ENCODE peak calls at places on chromosomes 1 and 21, in eight cellular contexts. One of them, this sample, is unnamed.

GRCh38 chr1:225746361-225747179 is 31.1 kb upstream of the SRP9 start:
- DNase-seq in GM23338: peak; percentile 83
- DNase-seq in A549: peak; percentile 88
- DNase-seq in cardiac muscle cell: peak; percentile 92
- DNase-seq in heart left ventricle: peak; percentile 83
- DNase-seq in heart right ventricle: peak; percentile 79
- DNase-seq in lower leg skin: peak; percentile 50
- DNase-seq in body of pancreas: peak; percentile 88
- DNase-seq in this sample: peak; percentile 73

GRCh38 chr1:63651110-63651776 is 58.0 kb downstream of the PGM1 start:
- DNase-seq in A549: no peak
- DNase-seq in GM23338: no peak
- DNase-seq in heart left ventricle: no peak
- DNase-seq in body of pancreas: no peak
- DNase-seq in cardiac muscle cell: peak; percentile 70
- DNase-seq in heart right ventricle: no peak
- DNase-seq in lower leg skin: no peak
- DNase-seq in this sample: no peak

GRCh38 chr1:228862542-228863505 is 127.5 kb downstream of the RHOU start:
- DNase-seq in cardiac muscle cell: peak; percentile 49
- DNase-seq in GM23338: no peak
- DNase-seq in lower leg skin: no peak
- DNase-seq in heart left ventricle: no peak
- DNase-seq in body of pancreas: no peak
- DNase-seq in A549: no peak
- DNase-seq in heart right ventricle: no peak
- DNase-seq in this sample: no peak

GRCh38 chr1:7888248-7889010 is 35.6 kb upstream of the UTS2 start:
- DNase-seq in heart right ventricle: no peak
- DNase-seq in heart left ventricle: no peak
- DNase-seq in GM23338: no peak
- DNase-seq in lower leg skin: no peak
- DNase-seq in A549: no peak
- DNase-seq in cardiac muscle cell: peak; percentile 97
- DNase-seq in body of pancreas: no peak
- DNase-seq in this sample: peak; percentile 24

GRCh38 chr1:51998701-51999100 is 8.2 kb upstream of the RAB3B start:
- DNase-seq in cardiac muscle cell: no peak
- DNase-seq in lower leg skin: no peak
- DNase-seq in body of pancreas: no peak
- DNase-seq in heart left ventricle: no peak
- DNase-seq in heart right ventricle: no peak
- DNase-seq in GM23338: no peak
- DNase-seq in A549: no peak
- DNase-seq in this sample: no peak

GRCh38 chr1:209704584-209704983 is at the start of gene HSD11B1:
- DNase-seq in A549: no peak
- DNase-seq in cardiac muscle cell: peak; percentile 98
- DNase-seq in lower leg skin: peak; percentile 82
- DNase-seq in GM23338: no peak
- DNase-seq in heart left ventricle: peak; percentile 78
- DNase-seq in body of pancreas: peak; percentile 50
- DNase-seq in heart right ventricle: peak; percentile 66
- DNase-seq in this sample: peak; percentile 82

GRCh38 chr1:218254296-218254918 is 30.7 kb upstream of the RRP15 start:
- DNase-seq in cardiac muscle cell: no peak
- DNase-seq in heart left ventricle: no peak
- DNase-seq in A549: no peak
- DNase-seq in GM23338: peak; percentile 17
- DNase-seq in lower leg skin: no peak
- DNase-seq in body of pancreas: no peak
- DNase-seq in heart right ventricle: no peak
- DNase-seq in this sample: no peak

GRCh38 chr1:25912076-25912831 is 6.0 kb upstream of the STMN1 start:
- DNase-seq in body of pancreas: no peak
- DNase-seq in GM23338: no peak
- DNase-seq in cardiac muscle cell: peak; percentile 67
- DNase-seq in A549: no peak
- DNase-seq in lower leg skin: no peak
- DNase-seq in heart left ventricle: no peak
- DNase-seq in heart right ventricle: no peak
- DNase-seq in this sample: peak; percentile 82

GRCh38 chr1:183270541-183271141 is 84.6 kb downstream of the LAMC2 start:
- DNase-seq in lower leg skin: no peak
- DNase-seq in cardiac muscle cell: peak; percentile 86
- DNase-seq in body of pancreas: no peak
- DNase-seq in heart right ventricle: no peak
- DNase-seq in GM23338: no peak
- DNase-seq in A549: no peak
- DNase-seq in heart left ventricle: peak; percentile 80
- DNase-seq in this sample: peak; percentile 97

GRCh38 chr1:212669102-212669501 is 30.5 kb downstream of the BATF3 start:
- DNase-seq in lower leg skin: no peak
- DNase-seq in heart left ventricle: no peak
- DNase-seq in cardiac muscle cell: peak; percentile 33
- DNase-seq in body of pancreas: no peak
- DNase-seq in A549: peak; percentile 53
- DNase-seq in GM23338: peak; percentile 80
- DNase-seq in heart right ventricle: no peak
- DNase-seq in this sample: peak; percentile 51

GRCh38 chr1:29235955-29236742 is at the start of gene PTPRU:
- DNase-seq in A549: peak; percentile 49
- DNase-seq in lower leg skin: peak; percentile 41
- DNase-seq in heart left ventricle: peak; percentile 84
- DNase-seq in body of pancreas: peak; percentile 85
- DNase-seq in GM23338: peak; percentile 83
- DNase-seq in heart right ventricle: peak; percentile 72
- DNase-seq in cardiac muscle cell: peak; percentile 80
- DNase-seq in this sample: peak; percentile 62

GRCh38 chr1:180581635-180582039 is 22.9 kb downstream of the OVAAL start:
- DNase-seq in cardiac muscle cell: peak; percentile 28
- DNase-seq in lower leg skin: no peak
- DNase-seq in heart right ventricle: no peak
- DNase-seq in body of pancreas: no peak
- DNase-seq in GM23338: no peak
- DNase-seq in A549: no peak
- DNase-seq in heart left ventricle: no peak
- DNase-seq in this sample: no peak

GRCh38 chr1:52659356-52659755 is 26.4 kb downstream of the SHISAL2A start:
- DNase-seq in heart right ventricle: no peak
- DNase-seq in A549: no peak
- DNase-seq in heart left ventricle: no peak
- DNase-seq in lower leg skin: no peak
- DNase-seq in GM23338: no peak
- DNase-seq in cardiac muscle cell: no peak
- DNase-seq in body of pancreas: no peak
- DNase-seq in this sample: no peak

GRCh38 chr1:152001631-152002584 is 8.2 kb upstream of the S100A10 start:
- DNase-seq in heart right ventricle: peak; percentile 91
- DNase-seq in A549: peak; percentile 66
- DNase-seq in GM23338: peak; percentile 90
- DNase-seq in heart left ventricle: peak; percentile 91
- DNase-seq in lower leg skin: peak; percentile 94
- DNase-seq in cardiac muscle cell: peak; percentile 97
- DNase-seq in body of pancreas: peak; percentile 91
- DNase-seq in this sample: peak; percentile 97

GRCh38 chr1:208107817-208108608 is 136.2 kb downstream of the PLXNA2 start:
- DNase-seq in heart right ventricle: no peak
- DNase-seq in lower leg skin: no peak
- DNase-seq in A549: no peak
- DNase-seq in cardiac muscle cell: peak; percentile 83
- DNase-seq in GM23338: no peak
- DNase-seq in heart left ventricle: no peak
- DNase-seq in body of pancreas: peak; percentile 41
- DNase-seq in this sample: peak; percentile 83

GRCh38 chr1:18283601-18284385 is 176.2 kb downstream of the IGSF21 start:
- DNase-seq in heart right ventricle: no peak
- DNase-seq in cardiac muscle cell: no peak
- DNase-seq in GM23338: no peak
- DNase-seq in lower leg skin: no peak
- DNase-seq in heart left ventricle: no peak
- DNase-seq in body of pancreas: no peak
- DNase-seq in A549: no peak
- DNase-seq in this sample: no peak

GRCh38 chr1:160149706-160150105 is 1.7 kb upstream of the ATP1A4 start:
- DNase-seq in lower leg skin: no peak
- DNase-seq in heart right ventricle: no peak
- DNase-seq in A549: no peak
- DNase-seq in cardiac muscle cell: peak; percentile 48
- DNase-seq in body of pancreas: no peak
- DNase-seq in heart left ventricle: no peak
- DNase-seq in GM23338: no peak
- DNase-seq in this sample: peak; percentile 74

GRCh38 chr1:236746785-236747184 is 48.3 kb upstream of the MTR start:
- DNase-seq in heart right ventricle: peak; percentile 58
- DNase-seq in lower leg skin: no peak
- DNase-seq in body of pancreas: no peak
- DNase-seq in heart left ventricle: peak; percentile 60
- DNase-seq in A549: no peak
- DNase-seq in cardiac muscle cell: no peak
- DNase-seq in GM23338: no peak
- DNase-seq in this sample: no peak

GRCh38 chr21:32192291-32192690 is 86.6 kb downstream of the MIS18A start:
- DNase-seq in heart right ventricle: no peak
- DNase-seq in A549: no peak
- DNase-seq in GM23338: no peak
- DNase-seq in body of pancreas: no peak
- DNase-seq in lower leg skin: no peak
- DNase-seq in heart left ventricle: no peak
- DNase-seq in cardiac muscle cell: no peak
- DNase-seq in this sample: no peak
- H3K4me3 ChIP-seq in heart right ventricle: no peak overlapping the region
- H3K4me3 ChIP-seq in A549: no peak overlapping the region
- H3K4me3 ChIP-seq in GM23338: no peak overlapping the region
- H3K4me3 ChIP-seq in body of pancreas: no peak overlapping the region
- H3K4me3 ChIP-seq in lower leg skin: no peak overlapping the region
- H3K4me3 ChIP-seq in heart left ventricle: no peak overlapping the region
- H3K4me3 ChIP-seq in cardiac muscle cell: no peak overlapping the region
- H3K4me3 ChIP-seq in this sample: no peak overlapping the region

DNA sequence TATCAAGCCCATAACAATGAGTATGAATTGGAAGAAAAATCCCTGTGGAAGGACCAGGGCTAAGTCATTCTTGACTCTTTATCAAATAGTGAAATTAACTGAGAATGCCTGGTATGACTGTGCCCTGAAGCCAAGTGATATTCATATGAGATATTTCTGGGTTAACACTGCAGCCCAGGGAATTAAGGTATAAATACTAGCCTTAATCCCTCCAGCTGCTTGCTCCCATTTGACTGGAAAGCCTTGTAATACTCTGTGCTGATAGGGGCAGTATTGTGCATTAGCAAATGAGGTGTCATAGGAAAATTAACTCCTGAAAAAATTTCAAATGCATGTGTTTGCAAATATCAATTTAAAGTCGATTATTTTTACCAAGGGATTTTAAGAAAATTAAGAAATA is 568.8 kb downstream of the LMO4 start:
- DNase-seq in heart left ventricle: no peak
- DNase-seq in lower leg skin: no peak
- DNase-seq in A549: no peak
- DNase-seq in body of pancreas: no peak
- DNase-seq in GM23338: no peak
- DNase-seq in cardiac muscle cell: no peak
- DNase-seq in heart right ventricle: no peak
- DNase-seq in this sample: no peak
- TF ChIP-seq CTCF in heart left ventricle: no peak
- TF ChIP-seq CTCF in lower leg skin: no peak
- TF ChIP-seq CTCF in A549: no peak
- TF ChIP-seq CTCF in body of pancreas: no peak
- TF ChIP-seq CTCF in GM23338: no peak
- TF ChIP-seq CTCF in cardiac muscle cell: no peak
- TF ChIP-seq CTCF in heart right ventricle: no peak
- TF ChIP-seq CTCF in this sample: no peak

GRCh38 chr1:48939828-48940227 is 163.1 kb upstream of the BEND5 start:
- DNase-seq in A549: no peak
- DNase-seq in body of pancreas: no peak
- DNase-seq in heart right ventricle: no peak
- DNase-seq in GM23338: no peak
- DNase-seq in heart left ventricle: no peak
- DNase-seq in cardiac muscle cell: no peak
- DNase-seq in lower leg skin: no peak
- DNase-seq in this sample: no peak
- H3K4me3 ChIP-seq in A549: no peak overlapping the region
- H3K4me3 ChIP-seq in body of pancreas: no peak overlapping the region
- H3K4me3 ChIP-seq in heart right ventricle: no peak overlapping the region
- H3K4me3 ChIP-seq in GM23338: no peak overlapping the region
- H3K4me3 ChIP-seq in heart left ventricle: no peak overlapping the region
- H3K4me3 ChIP-seq in cardiac muscle cell: no peak overlapping the region
- H3K4me3 ChIP-seq in lower leg skin: no peak overlapping the region
- H3K4me3 ChIP-seq in this sample: no peak overlapping the region

DNA sequence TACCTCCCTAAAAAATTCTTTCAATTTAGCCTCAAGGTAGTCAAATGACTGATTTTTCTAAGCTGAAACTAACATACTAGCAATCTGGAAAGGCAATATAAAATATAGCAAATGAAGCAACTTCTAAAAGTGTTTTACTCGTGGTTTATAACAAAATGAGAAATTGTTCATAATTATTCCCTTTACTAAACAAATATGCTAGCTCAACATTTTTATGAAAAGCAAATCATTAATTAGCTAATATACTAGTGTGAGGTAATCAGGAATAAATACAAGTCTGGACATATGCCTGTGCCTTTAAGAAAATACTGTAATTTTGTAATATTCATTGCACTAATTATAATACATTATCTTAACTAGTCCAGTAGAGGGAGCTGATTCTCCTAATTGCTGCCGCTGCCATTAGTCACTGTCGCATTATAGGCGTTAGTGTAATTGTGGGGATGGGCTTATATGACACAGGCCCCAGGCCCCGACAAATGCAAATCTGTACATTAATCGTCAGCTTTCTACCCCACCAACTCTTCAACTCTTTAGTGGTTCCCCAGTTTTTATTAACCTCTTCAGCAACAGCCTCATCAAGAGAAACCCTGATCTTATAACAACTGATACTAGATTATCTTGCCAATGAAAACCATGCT is 160.9 kb downstream of the GABPA start:
- DNase-seq in cardiac muscle cell: peak; percentile 59
- DNase-seq in body of pancreas: no peak
- DNase-seq in GM23338: peak; percentile 66
- DNase-seq in heart left ventricle: no peak
- DNase-seq in lower leg skin: no peak
- DNase-seq in A549: no peak
- DNase-seq in heart right ventricle: no peak
- DNase-seq in this sample: peak; percentile 50
- TF ChIP-seq CTCF in cardiac muscle cell: peak; percentile 53
- TF ChIP-seq CTCF in body of pancreas: no peak
- TF ChIP-seq CTCF in GM23338: peak; percentile 56
- TF ChIP-seq CTCF in heart left ventricle: peak; percentile 66
- TF ChIP-seq CTCF in lower leg skin: no peak
- TF ChIP-seq CTCF in A549: peak; percentile 12
- TF ChIP-seq CTCF in heart right ventricle: peak; percentile 76
- TF ChIP-seq CTCF in this sample: peak; percentile 34

GRCh38 chr1:234309598-234310459 is 63.4 kb upstream of the COA6 start:
- DNase-seq in heart left ventricle: peak; percentile 43
- DNase-seq in heart right ventricle: peak; percentile 39
- DNase-seq in A549: peak; percentile 86
- DNase-seq in cardiac muscle cell: peak; percentile 63
- DNase-seq in GM23338: peak; percentile 88
- DNase-seq in body of pancreas: peak; percentile 78
- DNase-seq in lower leg skin: peak; percentile 40
- DNase-seq in this sample: peak; percentile 18
- H3K4me3 ChIP-seq in heart left ventricle: no peak overlapping the region
- H3K4me3 ChIP-seq in heart right ventricle: no peak overlapping the region
- H3K4me3 ChIP-seq in A549: peak overlapping the region; percentile 30
- H3K4me3 ChIP-seq in cardiac muscle cell: no peak overlapping the region
- H3K4me3 ChIP-seq in GM23338: no peak overlapping the region
- H3K4me3 ChIP-seq in body of pancreas: no peak overlapping the region
- H3K4me3 ChIP-seq in lower leg skin: no peak overlapping the region
- H3K4me3 ChIP-seq in this sample: no peak overlapping the region

GRCh38 chr1:197178998-197179397 is 32.5 kb upstream of the ASPM start:
- DNase-seq in body of pancreas: no peak
- DNase-seq in A549: no peak
- DNase-seq in lower leg skin: no peak
- DNase-seq in heart right ventricle: no peak
- DNase-seq in GM23338: no peak
- DNase-seq in heart left ventricle: no peak
- DNase-seq in cardiac muscle cell: peak; percentile 74
- DNase-seq in this sample: peak; percentile 59
- TF ChIP-seq CTCF in body of pancreas: no peak
- TF ChIP-seq CTCF in A549: peak; percentile 18
- TF ChIP-seq CTCF in lower leg skin: no peak
- TF ChIP-seq CTCF in heart right ventricle: no peak
- TF ChIP-seq CTCF in GM23338: no peak
- TF ChIP-seq CTCF in heart left ventricle: no peak
- TF ChIP-seq CTCF in cardiac muscle cell: peak; percentile 44
- TF ChIP-seq CTCF in this sample: peak; percentile 29